ENCODE peak calls at places on chromosomes 1 and 21, in ten cellular contexts. K is effector CD8-positive, alpha-beta T cell; X is T-helper 9 cell; H is HTR-8/SVneo; B is A673; Q is NCI-H2081 treated with DMSO at 0.1 percent for 48 hours; W is GM04503; C is body of pancreas; L is T1000; S is cerebellum. T is an unnamed sample.

GRCh38 chr1:12244078-12244477 is 14.2 kb downstream of the VPS13D start:
- DNase-seq in H (no peak), X (no peak), C (no peak), K (no peak), W (no peak), L (no peak), B (peak), S (no peak), Q (no peak), T (no peak)

GRCh38 chr1:159581422-159581821 is 6.2 kb upstream of the APCS start:
- DNase-seq in L (no peak), X (no peak), C (no peak), K (no peak), Q (no peak), W (no peak), S (no peak), H (no peak), B (no peak), T (no peak)

GRCh38 chr1:2610036-2610720 is 22.6 kb downstream of the MMEL1 start:
- DNase-seq in B (no peak), K (no peak), W (no peak), X (no peak), S (no peak), Q (no peak), L (no peak), C (no peak), H (no peak), T (no peak)

GRCh38 chr1:201914456-201915235 is 25.9 kb downstream of the SHISA4 start:
- DNase-seq in X (no peak), L (no peak), S (no peak), H (no peak), B (no peak), C (no peak), K (no peak), Q (no peak), W (peak), T (no peak)

GRCh38 chr1:163528710-163529348 is 207.1 kb downstream of the NUF2 start:
- DNase-seq in L (no peak), C (peak), Q (no peak), S (no peak), X (no peak), W (no peak), K (no peak), B (peak), H (peak), T (no peak)

GRCh38 chr1:3174487-3175247 is 105.7 kb downstream of the PRDM16 start:
- DNase-seq in X (no peak), Q (no peak), B (no peak), C (peak), H (no peak), S (peak), K (no peak), L (no peak), W (no peak), T (no peak)

GRCh38 chr1:186188004-186188539 is 187.0 kb downstream of the TPR start:
- DNase-seq in C (no peak), L (peak), K (no peak), X (no peak), Q (no peak), H (peak), W (no peak), B (peak), S (no peak), T (peak)

GRCh38 chr1:9653783-9654517 is 2.4 kb downstream of the PIK3CD start:
- DNase-seq in X (no peak), H (no peak), Q (no peak), S (no peak), W (no peak), L (no peak), C (no peak), K (no peak), B (no peak), T (no peak)

GRCh38 chr1:210944255-210944654 is 189.7 kb downstream of the KCNH1 start:
- DNase-seq in K (no peak), B (no peak), W (no peak), C (no peak), L (no peak), X (no peak), H (no peak), Q (no peak), S (peak), T (no peak)

GRCh38 chr1:32782086-32782485 is 35.1 kb downstream of the YARS1 start:
- DNase-seq in C (no peak), W (no peak), S (no peak), H (no peak), K (no peak), B (peak), X (no peak), L (no peak), Q (no peak), T (no peak)

GRCh38 chr1:67863637-67864036 is 30.4 kb upstream of the GNG12 start:
- DNase-seq in S (peak), B (no peak), W (no peak), K (no peak), L (no peak), C (no peak), X (no peak), H (no peak), Q (no peak), T (no peak)

GRCh38 chr21:46217511-46218196 is 10.9 kb downstream of the LSS start:
- DNase-seq in K (no peak), B (no peak), W (no peak), L (no peak), Q (no peak), H (no peak), X (no peak), C (no peak), S (no peak), T (no peak)

GRCh38 chr1:168121314-168122029 is 15.3 kb downstream of the GPR161 start:
- DNase-seq in X (no peak), Q (no peak), B (peak), W (peak), L (peak), K (no peak), C (peak), S (peak), H (no peak), T (no peak)

GRCh38 chr1:12167493-12168429 is 970 bp downstream of the TNFRSF1B start:
- DNase-seq in K (no peak), X (no peak), H (no peak), Q (no peak), W (no peak), L (no peak), B (no peak), S (no peak), C (no peak), T (no peak)

GRCh38 chr1:11383553-11384169 is 95.3 kb upstream of the DISP3 start:
- DNase-seq in S (peak), L (no peak), K (no peak), C (no peak), H (no peak), B (no peak), Q (no peak), W (no peak), X (no peak), T (no peak)

GRCh38 chr1:79614762-79615161 is 608.2 kb upstream of the ADGRL4 start:
- DNase-seq in H (no peak), X (no peak), W (no peak), L (no peak), B (no peak), Q (no peak), K (no peak), C (no peak), S (no peak), T (no peak)

GRCh38 chr1:153428790-153429189 is 12.5 kb downstream of the S100A7A start:
- DNase-seq in L (no peak), H (no peak), Q (no peak), C (no peak), S (no peak), X (no peak), B (no peak), W (no peak), K (no peak), T (no peak)

GRCh38 chr21:44755227-44755626 is 43.9 kb upstream of the TSPEAR start:
- DNase-seq in X (no peak), S (no peak), W (no peak), B (peak), C (no peak), Q (no peak), L (no peak), K (no peak), H (no peak), T (no peak)

GRCh38 chr1:17531682-17532487 is 7.6 kb upstream of the ARHGEF10L start:
- DNase-seq in L (peak), C (peak), W (no peak), X (no peak), Q (no peak), K (no peak), S (peak), B (no peak), H (no peak), T (no peak)

GRCh38 chr1:200314085-200314750 is 95.6 kb downstream of the ZNF281 start:
- DNase-seq in K (no peak), H (peak), B (no peak), L (peak), Q (no peak), W (peak), S (no peak), C (no peak), X (no peak), T (no peak)

GRCh38 chr1:167651161-167651693 is 21.2 kb downstream of the RCSD1 start:
- DNase-seq in B (no peak), S (no peak), X (no peak), L (no peak), C (no peak), W (no peak), Q (no peak), H (no peak), K (no peak), T (no peak)

GRCh38 chr1:68231627-68232303 is 558 bp downstream of the WLS start:
- DNase-seq in B (peak), X (no peak), C (peak), Q (peak), K (no peak), L (peak), S (peak), H (peak), W (no peak), T (peak)